ENCODE peak calls at places on chromosomes 5 and 9, in four cellular contexts. G is uterus, P is left ventricle myocardium inferior, Q is cardiac muscle cell. W is an unnamed sample.

GRCh38 chr9:6047020-6047419 is 31.6 kb upstream of the RANBP6 start:
- DNase-seq in G (no peak), P (no peak), Q (no peak), W (no peak)

GRCh38 chr9:91966503-91966902 is 16.5 kb upstream of the ROR2 start:
- DNase-seq in G (no peak), P (no peak), Q (no peak), W (no peak)

GRCh38 chr5:116566251-116566650 is 8.4 kb downstream of the SEMA6A start:
- DNase-seq in G (no peak), P (no peak), Q (no peak), W (no peak)

GRCh38 chr9:33914887-33915286 is 97.9 kb downstream of the UBE2R2 start:
- DNase-seq in G (no peak), P (no peak), Q (no peak), W (no peak)

GRCh38 chr5:146873186-146873917 is 5.2 kb downstream of the PPP2R2B start:
- DNase-seq in G (no peak), P (no peak), Q (peak; percentile 5), W (no peak)

GRCh38 chr9:72445291-72446000 is 76.0 kb upstream of the TMC1 start:
- DNase-seq in G (no peak), P (no peak), Q (no peak), W (no peak)

GRCh38 chr9:30673132-30673531 is 1711.3 kb upstream of the ACO1 start:
- DNase-seq in G (no peak), P (no peak), Q (no peak), W (no peak)

GRCh38 chr5:157750320-157750719 is 6.8 kb downstream of the LSM11 start:
- DNase-seq in G (peak; percentile 53), P (no peak), Q (peak; percentile 26), W (no peak)

GRCh38 chr5:33205727-33206410 is 234.9 kb upstream of the TARS1 start:
- DNase-seq in G (no peak), P (no peak), Q (peak; percentile 19), W (no peak)

GRCh38 chr9:136267261-136268111 is 21.9 kb upstream of the QSOX2 start:
- DNase-seq in G (peak; percentile 69), P (peak; percentile 80), Q (peak; percentile 89), W (peak; percentile 43)

GRCh38 chr5:116970318-116970717 is 395.7 kb upstream of the SEMA6A start:
- DNase-seq in G (no peak), P (no peak), Q (no peak), W (no peak)

GRCh38 chr9:114112778-114113585 is 13.9 kb upstream of the KIF12 start:
- DNase-seq in G (peak; percentile 74), P (peak; percentile 89), Q (peak; percentile 76), W (no peak)

GRCh38 chr5:179763215-179763945 is 30.4 kb upstream of the LTC4S start:
- DNase-seq in G (peak; percentile 81), P (peak; percentile 50), Q (peak; percentile 89), W (peak; percentile 84)

GRCh38 chr5:179758905-179759304 is 26.3 kb downstream of the MAML1 start:
- DNase-seq in G (no peak), P (no peak), Q (no peak), W (no peak)

GRCh38 chr5:179762781-179763176 is 30.2 kb downstream of the MAML1 start:
- DNase-seq in G (no peak), P (no peak), Q (peak; percentile 32), W (no peak)

GRCh38 chr5:179762079-179762780 is 29.6 kb downstream of the MAML1 start:
- DNase-seq in G (no peak), P (no peak), Q (no peak), W (no peak)

DNA sequence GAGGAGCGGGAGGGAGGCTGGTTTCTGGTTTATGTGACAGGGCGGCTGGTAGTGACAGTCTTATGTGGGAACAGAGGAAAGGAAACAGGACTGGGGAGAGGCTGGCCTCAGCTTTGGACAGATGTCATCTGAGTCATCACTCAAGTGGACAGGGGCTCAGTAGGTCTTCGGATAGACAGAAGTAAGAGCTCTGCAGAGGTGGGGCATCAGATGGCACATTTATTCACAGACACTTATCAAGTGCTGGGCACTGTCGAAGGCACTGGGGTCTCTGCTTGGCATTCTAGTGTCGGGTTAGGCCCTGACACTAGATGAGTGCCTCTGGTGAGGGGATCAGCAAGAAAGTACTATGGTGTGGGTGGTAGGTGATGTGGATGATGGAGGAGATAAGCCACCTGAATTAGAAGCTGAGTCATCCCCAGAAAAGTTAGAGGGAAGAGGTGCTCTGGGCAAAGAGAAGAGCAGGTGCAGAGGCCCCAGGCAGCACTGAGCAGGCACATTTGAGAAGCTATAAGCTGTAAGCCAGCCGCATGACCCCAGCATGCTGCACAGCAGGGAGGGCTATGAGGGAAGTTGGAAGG is 27.4 kb downstream of the MAML1 start:
- DNase-seq in G (no peak), P (no peak), Q (no peak), W (no peak)
- H3K4me1 ChIP-seq in G (peaks cover 7% of the 10 kb centered on the region), P (peaks cover 79% of the 10 kb centered on the region), Q (peaks cover 62% of the 10 kb centered on the region), W (peaks cover 39% of the 10 kb centered on the region)

GRCh38 chr9:127976943-127977871 is 3.6 kb downstream of the EEIG1 start:
- DNase-seq in G (no peak), P (no peak), Q (no peak), W (no peak)
- H3K4me1 ChIP-seq in G (peaks cover 52% of the 10 kb centered on the region), P (peaks cover 92% of the 10 kb centered on the region), Q (peaks cover 69% of the 10 kb centered on the region), W (peaks cover 43% of the 10 kb centered on the region)

DNA sequence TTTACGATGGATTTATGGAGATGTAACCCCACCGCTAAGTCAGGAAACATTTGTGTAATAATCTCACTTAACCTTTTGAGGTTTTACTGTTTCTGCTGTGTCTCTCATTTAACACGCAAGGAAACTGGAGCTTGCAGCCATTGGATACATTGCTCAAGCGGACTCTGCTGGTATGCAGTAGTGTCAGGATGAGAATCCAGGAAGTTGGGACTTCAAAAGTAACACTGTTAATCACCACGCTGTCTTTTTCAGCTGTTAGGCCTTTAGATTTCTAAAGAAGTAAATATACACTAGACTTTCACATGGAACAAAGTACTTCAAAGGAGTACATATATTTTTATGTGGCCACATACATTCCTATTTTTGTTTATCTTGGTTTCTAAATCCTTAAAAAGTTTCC is 114.7 kb downstream of the LPAR1 start:
- DNase-seq in G (no peak), P (no peak), Q (no peak), W (no peak)
- H3K4me1 ChIP-seq in G (no peaks in the 10 kb centered on the region), P (no peaks in the 10 kb centered on the region), Q (no peaks in the 10 kb centered on the region), W (peaks cover 33% of the 10 kb centered on the region)

GRCh38 chr9:19615036-19615435 is 173.8 kb downstream of the SLC24A2 start:
- DNase-seq in G (no peak), P (no peak), Q (no peak), W (no peak)

GRCh38 chr9:19618816-19619215 is 170.0 kb downstream of the SLC24A2 start:
- DNase-seq in G (no peak), P (no peak), Q (no peak), W (no peak)

GRCh38 chr9:19619221-19619620 is 169.6 kb downstream of the SLC24A2 start:
- DNase-seq in G (peak; percentile 22), P (no peak), Q (no peak), W (no peak)

GRCh38 chr9:19614294-19614693 is 174.5 kb downstream of the SLC24A2 start:
- DNase-seq in G (no peak), P (no peak), Q (no peak), W (no peak)
- H3K4me1 ChIP-seq in G (no peaks in the 10 kb centered on the region), P (no peaks in the 10 kb centered on the region), Q (no peaks in the 10 kb centered on the region), W (no peaks in the 10 kb centered on the region)

GRCh38 chr5:98916540-98916939 is 12.3 kb downstream of the CHD1 start:
- DNase-seq in G (no peak), P (no peak), Q (no peak), W (no peak)

GRCh38 chr5:98913911-98914310 is 14.9 kb downstream of the CHD1 start:
- DNase-seq in G (no peak), P (no peak), Q (no peak), W (no peak)

GRCh38 chr5:98921947-98922508 is 6.8 kb downstream of the CHD1 start:
- DNase-seq in G (no peak), P (no peak), Q (no peak), W (no peak)

GRCh38 chr5:98917433-98917832 is 11.4 kb downstream of the CHD1 start:
- DNase-seq in G (no peak), P (no peak), Q (no peak), W (no peak)
- H3K4me1 ChIP-seq in G (no peaks in the 10 kb centered on the region), P (peaks cover 59% of the 10 kb centered on the region), Q (no peaks in the 10 kb centered on the region), W (no peaks in the 10 kb centered on the region)

W was measured in SJSA1.